ENCODE peak calls at places on chromosomes 5 and 9, in six cellular contexts. C, Y, G, A, L and Z are unnamed samples.

GRCh38 chr5:130541617-130542221 is 623.3 kb downstream of the HINT1 start:
- DNase-seq in C (no peak), Y (no peak), G (no peak), A (no peak), L (no peak), Z (peak)

GRCh38 chr9:121861501-121862180 is 210.2 kb downstream of the DAB2IP start:
- DNase-seq in C (no peak), Y (peak), G (no peak), A (peak), L (peak), Z (no peak)

GRCh38 chr9:121059998-121060636 is 10.0 kb upstream of the C5 start:
- DNase-seq in C (peak), Y (no peak), G (peak), A (peak), L (no peak), Z (peak)

GRCh38 chr9:136529516-136530471 is 16.1 kb downstream of the NOTCH1 start:
- DNase-seq in C (no peak), Y (no peak), G (no peak), A (no peak), L (no peak), Z (no peak)

GRCh38 chr5:103587185-103587748 is 24.7 kb upstream of the NUDT12 start:
- DNase-seq in C (no peak), Y (no peak), G (no peak), A (no peak), L (no peak), Z (peak)

GRCh38 chr5:73454379-73455036 is 5.9 kb upstream of the FOXD1 start:
- DNase-seq in C (no peak), Y (no peak), G (no peak), A (peak), L (peak), Z (peak)

GRCh38 chr9:136339173-136339957 is 12.0 kb downstream of the GPSM1 start:
- DNase-seq in C (no peak), Y (peak), G (peak), A (peak), L (peak), Z (peak)

GRCh38 chr5:30030110-30030509 is 1163.4 kb upstream of the CDH6 start:
- DNase-seq in C (no peak), Y (no peak), G (no peak), A (no peak), L (no peak), Z (no peak)

GRCh38 chr9:72633966-72634365 is 112.6 kb downstream of the TMC1 start:
- DNase-seq in C (peak), Y (no peak), G (no peak), A (no peak), L (no peak), Z (peak)

GRCh38 chr5:132428147-132428482 is 58.6 kb downstream of the SLC22A5 start:
- DNase-seq in C (no peak), Y (no peak), G (no peak), A (no peak), L (no peak), Z (no peak)

GRCh38 chr9:109910616-109911568 is 130.9 kb downstream of the PALM2AKAP2 start:
- DNase-seq in C (peak), Y (no peak), G (no peak), A (no peak), L (no peak), Z (peak)

GRCh38 chr5:137453476-137454080 is 45.5 kb downstream of the SPOCK1 start:
- DNase-seq in C (peak), Y (no peak), G (no peak), A (no peak), L (no peak), Z (peak)

GRCh38 chr5:147188200-147189108 is 46.4 kb upstream of the STK32A start:
- DNase-seq in C (peak), Y (no peak), G (peak), A (peak), L (peak), Z (peak)

GRCh38 chr9:114697951-114698351 is 16.0 kb upstream of the TEX48 start:
- DNase-seq in C (no peak), Y (no peak), G (no peak), A (no peak), L (no peak), Z (no peak)

GRCh38 chr5:129541648-129542251 is 81.7 kb downstream of the ADAMTS19 start:
- DNase-seq in C (peak), Y (no peak), G (no peak), A (no peak), L (no peak), Z (peak)